ENCODE peak calls at places on chromosomes 4 and X, in four cellular contexts. M, D, B and E are unnamed samples.

GRCh38 chr4:142264961-142265360 is 581.1 kb downstream of the INPP4B start:
- DNase-seq in M (no peak), B (no peak), D (no peak), E (no peak)

GRCh38 chr4:56130609-56131150 is 181.9 kb downstream of the CEP135 start:
- DNase-seq in M (no peak), B (no peak), D (no peak), E (no peak)

GRCh38 chrX:132022115-132022862 is 813 bp upstream of the STK26 start:
- DNase-seq in B (no peak), D (no peak), M (peak), E (no peak)

GRCh38 chr4:2809610-2810180 is 16.8 kb downstream of the SH3BP2 start:
- DNase-seq in B (peak), D (no peak), M (no peak), E (no peak)

GRCh38 chr4:77344001-77344400 is 187.0 kb downstream of the CCNG2 start:
- DNase-seq in B (no peak), M (no peak), D (no peak), E (no peak)

GRCh38 chr4:1010522-1011021 is 854 bp upstream of the FGFRL1 start:
- DNase-seq in B (peak), M (peak), D (no peak), E (peak)

GRCh38 chrX:110317820-110318663 is at the start of gene AMMECR1:
- DNase-seq in D (peak), B (peak), M (peak), E (peak)

GRCh38 chr4:86156526-86156925 is 203.3 kb downstream of the MAPK10 start:
- DNase-seq in B (no peak), M (no peak), D (no peak), E (no peak)

GRCh38 chr4:530017-530781 is 31.2 kb downstream of the PIGG start:
- DNase-seq in D (no peak), M (no peak), B (no peak), E (no peak)

GRCh38 chrX:115491766-115492165 is 69.2 kb upstream of the PLS3 start:
- DNase-seq in M (no peak), B (no peak), D (no peak), E (no peak)

GRCh38 chrX:39862958-39863357 is 234.8 kb downstream of the BCOR start:
- DNase-seq in B (no peak), D (no peak), M (no peak), E (no peak)

GRCh38 chr4:61533140-61533539 is 333.0 kb downstream of the ADGRL3 start:
- DNase-seq in D (no peak), M (no peak), B (no peak), E (no peak)

GRCh38 chr4:186621959-186622553 is 66.7 kb upstream of the MTNR1A start:
- DNase-seq in D (no peak), B (no peak), M (no peak), E (no peak)

GRCh38 chrX:28625223-28625622 is 38.0 kb downstream of the IL1RAPL1 start:
- DNase-seq in B (no peak), M (no peak), D (no peak), E (no peak)

GRCh38 chr4:23366207-23366906 is 523.5 kb downstream of the PPARGC1A start:
- DNase-seq in M (no peak), B (no peak), D (no peak), E (no peak)

GRCh38 chr4:1201851-1202525 is 29.6 kb upstream of the SPON2 start:
- DNase-seq in D (no peak), B (peak), M (peak), E (no peak)

GRCh38 chr4:16142598-16143295 is 58.9 kb upstream of the PROM1 start:
- DNase-seq in B (no peak), M (no peak), D (no peak), E (no peak)

GRCh38 chr4:15455290-15455689 is 14.4 kb upstream of the CC2D2A start:
- DNase-seq in M (peak), B (peak), D (no peak), E (no peak)

GRCh38 chrX:6021316-6022091 is 207.2 kb downstream of the NLGN4X start:
- DNase-seq in D (peak), B (no peak), M (no peak), E (peak)

GRCh38 chr4:137967480-137968190 is 274.5 kb downstream of the SLC7A11 start:
- DNase-seq in M (no peak), B (no peak), D (no peak), E (no peak)

GRCh38 chr4:13611283-13611842 is 16.2 kb downstream of the BOD1L1 start:
- DNase-seq in D (no peak), B (no peak), M (no peak), E (no peak)

GRCh38 chrX:9557508-9557907 is 92.7 kb downstream of the TBL1X start:
- DNase-seq in B (no peak), M (no peak), D (no peak), E (no peak)

GRCh38 chrX:23726196-23726595 is 16.9 kb downstream of the ACOT9 start:
- DNase-seq in M (no peak), D (no peak), B (no peak), E (no peak)

GRCh38 chr4:87492617-87493016 is 36.6 kb downstream of the SPARCL1 start:
- DNase-seq in M (no peak), D (no peak), B (no peak), E (no peak)

GRCh38 chr4:174316954-174317353 is 33.2 kb downstream of the CEP44 start:
- DNase-seq in M (no peak), D (no peak), B (no peak), E (no peak)

GRCh38 chrX:102067966-102068723 is 57.3 kb upstream of the TCEAL2 start:
- DNase-seq in M (no peak), D (no peak), B (no peak), E (no peak)
- TF ChIP-seq CTCF in M (peak), D (peak), B (peak), E (peak)

DNA sequence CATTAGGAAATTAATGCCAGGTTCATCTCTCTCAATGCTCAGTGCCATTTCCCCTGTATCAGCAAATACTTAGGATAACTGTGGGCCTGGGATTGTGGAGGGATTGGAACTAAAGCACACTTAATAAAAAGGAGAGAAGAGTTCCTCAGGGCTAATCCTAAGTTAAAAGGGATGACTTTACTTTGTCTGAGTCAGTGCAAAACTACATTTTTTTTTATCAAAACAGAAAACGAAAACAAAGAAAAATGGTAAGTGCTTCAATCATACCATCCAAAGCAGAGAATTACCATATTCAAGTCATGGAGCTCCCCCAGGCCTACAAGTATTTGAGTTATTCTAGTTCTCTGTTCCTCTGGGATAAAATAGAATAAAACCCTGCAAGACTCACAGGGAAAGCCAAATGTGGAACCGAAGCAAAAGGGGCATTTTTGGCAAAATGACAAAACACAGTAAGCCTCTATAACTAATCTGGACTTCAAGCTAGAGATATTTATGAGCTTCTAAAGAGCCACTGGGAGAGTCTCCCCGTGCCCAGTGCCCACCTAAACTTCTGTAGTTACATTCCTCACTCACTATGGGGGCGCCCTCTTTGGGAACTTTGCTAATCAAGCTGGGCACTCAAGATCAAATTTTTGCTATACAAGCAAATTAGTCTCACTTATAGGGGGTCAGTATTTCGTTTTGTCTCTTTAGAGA is 53.4 kb downstream of the PALLD start:
- DNase-seq in D (no peak), M (no peak), B (no peak), E (no peak)
- TF ChIP-seq CTCF in D (no peak), M (no peak), B (no peak), E (no peak)

GRCh38 chrX:119574394-119575266 is at the start of gene UBE2A:
- DNase-seq in B (peak), M (peak), D (peak), E (peak)
- TF ChIP-seq CTCF in B (peak), M (peak), D (peak), E (no peak)

DNA sequence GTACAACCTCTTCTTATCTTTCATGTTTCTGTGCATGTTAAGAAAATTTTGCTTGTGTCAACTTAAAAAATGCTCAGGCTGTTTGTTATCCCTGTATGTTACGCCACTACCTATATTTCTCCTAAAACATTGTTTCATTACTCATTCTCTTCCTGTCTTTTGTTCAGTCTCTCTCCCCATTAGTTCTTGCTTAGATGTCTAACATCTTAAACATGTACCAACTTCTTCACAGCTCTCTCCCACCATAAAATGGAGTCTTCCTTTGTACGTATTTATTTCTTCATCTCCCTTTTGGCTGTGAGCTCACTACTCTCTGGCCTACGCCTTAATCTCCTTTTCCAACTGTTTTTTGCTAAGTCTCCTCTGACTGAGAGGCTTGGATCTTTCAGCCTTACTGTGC is 36.4 kb downstream of the PCDH7 start:
- DNase-seq in B (no peak), D (peak), M (no peak), E (no peak)
- TF ChIP-seq CTCF in B (no peak), D (no peak), M (no peak), E (no peak)

DNA sequence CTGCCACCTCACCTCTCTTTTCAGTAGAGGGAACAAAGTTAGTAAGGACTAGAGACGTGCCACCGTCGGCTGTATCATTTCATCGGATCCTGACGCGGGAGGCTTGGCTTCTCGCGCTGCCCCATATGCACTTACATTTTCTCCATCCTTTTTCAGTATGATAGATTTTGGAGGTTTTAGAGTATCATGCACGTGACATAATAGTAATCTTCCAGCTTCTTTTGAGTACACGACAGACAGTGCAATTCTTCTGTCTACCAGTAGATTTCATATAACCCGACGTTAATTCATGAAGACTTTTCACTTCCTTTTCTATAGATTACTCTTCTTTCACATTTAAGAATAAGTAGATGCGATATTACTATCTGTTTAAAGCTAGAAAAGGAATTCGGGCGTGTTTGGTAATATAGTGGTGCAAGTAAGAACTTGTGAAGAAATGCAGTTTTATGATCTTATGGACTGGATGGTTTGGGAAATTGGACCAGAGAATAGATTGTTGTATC is 995 bp downstream of the CDS1 start:
- DNase-seq in D (no peak), M (no peak), B (no peak), E (no peak)
- TF ChIP-seq CTCF in D (no peak), M (no peak), B (no peak), E (no peak)

GRCh38 chrX:42615161-42615563 is 162.8 kb downstream of the PPP1R2C start:
- DNase-seq in M (no peak), B (no peak), D (peak), E (peak)
- TF ChIP-seq CTCF in M (no peak), B (no peak), D (peak), E (no peak)

GRCh38 chrX:25432396-25432795 is 416.6 kb upstream of the ARX start:
- DNase-seq in M (no peak), B (no peak), D (no peak), E (no peak)

GRCh38 chrX:25433307-25433706 is 417.5 kb upstream of the ARX start:
- DNase-seq in D (no peak), M (no peak), B (no peak), E (no peak)

DNA sequence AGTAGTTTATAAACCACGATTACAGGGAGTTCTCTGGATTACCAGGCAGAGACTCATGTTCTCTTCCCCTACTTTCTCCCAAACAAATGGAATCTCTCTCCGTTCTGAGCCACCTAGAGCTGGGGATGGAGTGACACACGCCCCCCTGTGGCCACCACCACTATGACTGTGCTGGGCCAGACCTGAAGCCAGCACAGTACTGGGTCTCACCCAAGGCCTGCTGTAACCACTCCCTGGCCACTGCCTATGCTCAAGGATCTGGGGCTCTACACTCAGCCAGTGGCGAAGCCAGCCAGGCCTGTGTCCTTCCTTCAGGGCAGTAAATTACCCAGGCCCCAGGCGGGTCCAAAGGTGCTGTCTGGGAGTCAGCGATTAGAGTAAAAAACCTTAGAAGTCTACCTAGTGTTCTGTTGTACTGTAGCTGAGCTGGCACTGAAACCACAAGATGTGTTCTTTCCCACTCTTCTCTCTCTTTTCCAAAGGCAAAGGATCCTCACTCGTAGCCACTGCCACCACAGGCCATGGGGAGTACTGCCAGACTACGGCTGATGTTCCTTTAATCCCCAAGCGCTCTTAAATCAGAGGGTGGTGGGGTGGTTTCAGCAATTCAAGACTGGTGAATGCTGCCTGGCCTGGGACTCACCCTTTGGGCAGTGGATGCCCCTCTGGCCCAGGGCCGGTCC is 412.2 kb upstream of the ARX start:
- DNase-seq in M (no peak), D (peak), B (no peak), E (peak)
- TF ChIP-seq CTCF in M (no peak), D (peak), B (no peak), E (peak)